ENCODE peak calls at places on chromosomes 13 and 19, in eight cellular contexts. L is GM06990, S is cardiac muscle cell, X is AG04450, A is fibroblast of lung, G is cardiac fibroblast, I is tibial nerve, H is neuronal stem cell. W is an unnamed sample.
A peak's percentile ranks its signal among the peaks of the same experiment; 100 is the strongest.

GRCh38 chr13:31334994-31335549 is 135.3 kb downstream of the B3GLCT start:
- DNase-seq in L (no peak), S (no peak), X (no peak), A (no peak), G (no peak), I (no peak), H (no peak), W (no peak)

GRCh38 chr19:20367811-20368294 is 197.7 kb downstream of the ZNF737 start:
- DNase-seq in L (no peak), S (peak; percentile 52), X (no peak), A (no peak), G (no peak), I (no peak), H (peak; percentile 56), W (peak; percentile 71)

GRCh38 chr13:30354481-30355404 is 47.4 kb upstream of the KATNAL1 start:
- DNase-seq in L (no peak), S (no peak), X (no peak), A (peak; percentile 57), G (no peak), I (no peak), H (no peak), W (no peak)

GRCh38 chr13:92948034-92948433 is 278.6 kb upstream of the GPC6 start:
- DNase-seq in L (no peak), S (no peak), X (no peak), A (no peak), G (no peak), I (no peak), H (no peak), W (no peak)

GRCh38 chr13:58991826-58992477 is 1171.8 kb downstream of the DIAPH3 start:
- DNase-seq in L (no peak), S (no peak), X (no peak), A (no peak), G (no peak), I (no peak), H (no peak), W (no peak)

GRCh38 chr13:112768795-112769411 is 79.1 kb downstream of the ATP11A start:
- DNase-seq in L (no peak), S (no peak), X (no peak), A (no peak), G (no peak), I (no peak), H (no peak), W (no peak)

GRCh38 chr19:6220385-6221191 is 59.2 kb downstream of the MLLT1 start:
- DNase-seq in L (no peak), S (no peak), X (no peak), A (no peak), G (peak; percentile 63), I (peak; percentile 66), H (no peak), W (no peak)

GRCh38 chr13:101579291-101579802 is 126.9 kb downstream of the ITGBL1 start:
- DNase-seq in L (no peak), S (peak; percentile 18), X (no peak), A (peak; percentile 60), G (peak; percentile 58), I (no peak), H (no peak), W (no peak)

GRCh38 chr19:10286803-10287737 is at the start of gene ICAM4:
- DNase-seq in L (peak; percentile 69), S (peak; percentile 71), X (no peak), A (no peak), G (peak; percentile 39), I (no peak), H (no peak), W (peak; percentile 78)

GRCh38 chr13:30618186-30618937 is 642 bp downstream of the USPL1 start:
- DNase-seq in L (peak; percentile 42), S (peak; percentile 14), X (no peak), A (peak; percentile 14), G (no peak), I (no peak), H (peak; percentile 18), W (peak; percentile 15)

GRCh38 chr19:50777830-50778303 is 7.6 kb downstream of the GPR32 start:
- DNase-seq in L (no peak), S (peak; percentile 56), X (no peak), A (no peak), G (no peak), I (no peak), H (no peak), W (peak; percentile 68)

GRCh38 chr19:45103200-45103624 is 10.2 kb downstream of the PPP1R37 start:
- DNase-seq in L (no peak), S (no peak), X (no peak), A (no peak), G (no peak), I (no peak), H (no peak), W (no peak)

GRCh38 chr19:51020988-51021651 is 1.6 kb upstream of the KLK10 start:
- DNase-seq in L (no peak), S (peak; percentile 58), X (peak; percentile 7), A (peak; percentile 32), G (peak; percentile 65), I (peak; percentile 40), H (peak; percentile 38), W (peak; percentile 74)

GRCh38 chr19:4541114-4541805 is 1.4 kb upstream of the LRG1 start:
- DNase-seq in L (no peak), S (no peak), X (no peak), A (no peak), G (no peak), I (no peak), H (no peak), W (no peak)

GRCh38 chr19:28024920-28025319 is 1188.0 kb downstream of the UQCRFS1 start:
- DNase-seq in L (no peak), S (no peak), X (no peak), A (no peak), G (no peak), I (no peak), H (no peak), W (no peak)

GRCh38 chr19:28137772-28138171 is 1075.2 kb downstream of the UQCRFS1 start:
- DNase-seq in L (no peak), S (no peak), X (no peak), A (no peak), G (no peak), I (no peak), H (no peak), W (no peak)

GRCh38 chr19:30710721-30711120 is 338.5 kb downstream of the ZNF536 start:
- DNase-seq in L (no peak), S (no peak), X (no peak), A (no peak), G (no peak), I (no peak), H (no peak), W (no peak)

DNA sequence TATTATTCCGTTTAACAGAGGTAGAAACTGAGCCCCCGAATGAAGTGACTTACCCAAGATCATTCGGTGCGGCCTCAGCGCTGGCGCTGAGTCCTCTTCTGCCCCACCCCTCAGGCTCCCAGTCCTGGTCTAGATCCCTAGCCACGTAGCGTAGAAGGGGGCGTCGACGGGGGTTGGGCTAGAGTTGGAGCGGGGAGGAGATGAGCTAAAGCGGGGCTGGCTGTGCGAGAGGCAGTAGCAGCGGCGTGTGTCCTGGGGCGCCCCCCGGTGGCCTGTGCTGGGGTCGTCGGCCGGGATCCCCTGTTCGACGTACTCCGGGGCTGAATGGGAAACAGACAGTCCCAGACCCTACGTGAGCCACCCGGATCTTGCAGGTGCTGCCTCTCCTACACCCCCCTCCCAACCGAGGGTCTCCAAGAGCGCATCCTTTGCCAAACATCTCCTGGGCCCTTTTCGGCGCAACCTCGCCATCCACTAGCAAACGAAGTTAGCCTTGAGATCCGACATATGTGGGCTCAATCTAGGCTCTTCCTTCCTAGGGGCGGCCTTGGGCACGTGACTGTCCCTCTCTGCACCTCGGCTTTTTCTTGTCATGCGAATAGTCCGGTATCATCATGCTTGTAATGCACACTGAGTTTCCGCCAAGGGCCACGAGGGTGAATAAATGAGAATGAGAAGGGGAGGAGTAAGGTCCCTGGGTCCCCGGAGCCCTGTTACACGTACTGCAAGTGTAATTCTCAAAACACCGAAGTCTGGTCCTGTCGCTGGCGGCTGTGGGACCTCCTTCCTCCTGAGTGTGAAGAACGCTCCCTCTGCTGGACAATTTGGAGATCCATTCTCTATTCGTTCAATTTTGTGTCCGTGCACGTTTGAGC is 47.7 kb downstream of the CYP4F22 start:
- DNase-seq in L (peak; percentile 91), S (peak; percentile 86), X (peak; percentile 66), A (peak; percentile 86), G (peak; percentile 95), I (peak; percentile 87), H (peak; percentile 68), W (peak; percentile 91)
- H3K4me3 ChIP-seq in L (peak overlapping the region; percentile 39), S (no peak overlapping the region), X (peak overlapping the region; percentile 31), A (peak overlapping the region; percentile 29), G (peak overlapping the region; percentile 33), I (peak overlapping the region; percentile 6), H (peak overlapping the region; percentile 32), W (peak overlapping the region; percentile 7)

DNA sequence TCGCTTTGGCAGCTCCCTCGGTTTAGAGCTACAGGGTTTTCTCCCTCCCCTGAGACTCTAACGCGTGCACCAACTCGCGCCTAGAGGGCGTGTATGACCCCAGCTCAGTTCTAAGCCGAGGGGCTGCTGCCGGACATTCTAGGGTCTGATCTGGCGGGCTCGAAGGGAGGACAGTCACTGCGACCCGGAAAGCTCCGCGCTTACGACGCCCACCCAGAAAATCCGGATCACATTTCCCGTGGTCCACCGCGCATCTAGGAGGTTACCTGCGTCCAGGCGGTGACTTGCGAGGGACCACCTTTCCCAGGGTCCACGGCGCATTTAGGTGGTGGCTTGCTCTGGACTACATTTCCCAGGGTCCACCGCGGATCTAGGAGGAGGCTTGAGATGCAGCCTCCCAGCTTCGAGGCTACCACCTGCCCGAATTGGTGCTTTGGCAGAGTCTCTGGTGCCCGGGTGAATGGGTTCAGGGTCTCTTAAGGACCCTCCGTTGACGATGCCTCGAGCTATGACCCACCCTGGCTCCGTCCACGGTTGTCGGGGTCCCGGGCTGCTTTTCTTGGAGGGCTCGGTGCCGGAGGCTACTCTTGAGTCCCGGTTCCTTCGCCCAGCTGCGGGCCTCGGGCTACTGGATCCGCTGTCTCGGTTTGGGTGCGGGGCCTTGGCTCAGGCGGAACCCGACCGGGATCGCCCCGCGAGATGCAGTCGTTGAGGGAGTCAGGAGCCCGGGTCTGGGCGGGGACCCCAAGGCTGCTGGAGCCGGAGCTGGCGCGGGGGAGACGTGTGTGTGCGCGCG is 30.5 kb downstream of the ZNF146 start:
- DNase-seq in L (no peak), S (no peak), X (no peak), A (no peak), G (no peak), I (no peak), H (peak; percentile 54), W (peak; percentile 87)
- H3K4me3 ChIP-seq in L (no peak overlapping the region), S (no peak overlapping the region), X (peak overlapping the region; percentile 45), A (peak overlapping the region; percentile 50), G (peak overlapping the region; percentile 21), I (no peak overlapping the region), H (peak overlapping the region; percentile 76), W (peak overlapping the region; percentile 62)

DNA sequence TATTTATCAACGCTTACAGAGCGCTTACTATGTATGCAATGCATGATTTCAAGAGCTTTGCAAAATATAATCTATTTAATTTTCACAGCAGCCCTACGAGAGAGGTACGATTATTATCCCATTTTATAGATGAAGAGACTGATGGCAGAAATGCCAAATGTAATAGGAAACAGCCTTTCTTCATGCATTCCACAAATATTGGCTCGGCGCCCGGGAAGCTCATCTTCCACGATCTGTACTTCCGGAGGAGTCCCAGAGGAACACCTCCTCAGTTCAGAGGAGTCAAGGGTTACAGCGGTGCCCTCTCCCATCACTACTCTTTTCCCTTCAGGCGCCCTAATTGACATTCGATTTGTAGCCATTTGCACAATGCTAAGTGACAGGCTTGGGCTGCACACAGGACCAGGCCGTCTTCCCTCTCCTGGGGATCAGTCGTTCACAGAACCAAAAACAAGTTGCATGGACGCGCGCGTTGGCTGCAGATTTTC is 1.1 kb upstream of the ARHGAP35 start:
- DNase-seq in L (no peak), S (no peak), X (no peak), A (no peak), G (peak; percentile 91), I (peak; percentile 81), H (no peak), W (no peak)
- H3K4me3 ChIP-seq in L (peak overlapping the region; percentile 49), S (peak overlapping the region; percentile 29), X (peak overlapping the region; percentile 56), A (peak overlapping the region; percentile 65), G (peak overlapping the region; percentile 35), I (peak overlapping the region; percentile 77), H (peak overlapping the region; percentile 73), W (peak overlapping the region; percentile 95)

GRCh38 chr19:46714523-46715106 is 2.3 kb downstream of the PRKD2 start:
- DNase-seq in L (peak; percentile 65), S (no peak), X (no peak), A (no peak), G (no peak), I (no peak), H (no peak), W (no peak)
- H3K4me3 ChIP-seq in L (peak overlapping the region; percentile 96), S (peak overlapping the region; percentile 33), X (peak overlapping the region; percentile 71), A (peak overlapping the region; percentile 78), G (peak overlapping the region; percentile 69), I (peak overlapping the region; percentile 60), H (peak overlapping the region; percentile 57), W (peak overlapping the region; percentile 99)

W was measured in neural progenitor cell.